ENCODE peak calls at places on chromosome 22, in four cellular contexts. One of them, this sample, is unnamed.
A peak's percentile ranks its signal among the peaks of the same experiment; 100 is the strongest.

GRCh38 chr22:26045855-26046254 is 123.4 kb upstream of the SEZ6L start:
- DNase-seq in NCI-H2029 treated with DMSO at 0.1 percent for 48 hours: no peak
- DNase-seq in activated naive CD4-positive, alpha-beta T cell: no peak
- DNase-seq in RWPE1: no peak
- DNase-seq in this sample: no peak

GRCh38 chr22:27485842-27486241 is 315.7 kb downstream of the MN1 start:
- DNase-seq in NCI-H2029 treated with DMSO at 0.1 percent for 48 hours: no peak
- DNase-seq in activated naive CD4-positive, alpha-beta T cell: no peak
- DNase-seq in RWPE1: no peak
- DNase-seq in this sample: no peak

GRCh38 chr22:37334859-37335818 is 52.8 kb downstream of the CYTH4 start:
- DNase-seq in NCI-H2029 treated with DMSO at 0.1 percent for 48 hours: no peak
- DNase-seq in activated naive CD4-positive, alpha-beta T cell: no peak
- DNase-seq in RWPE1: no peak
- DNase-seq in this sample: no peak

GRCh38 chr22:36470162-36470993 is 11.1 kb downstream of the TXN2 start:
- DNase-seq in NCI-H2029 treated with DMSO at 0.1 percent for 48 hours: peak; percentile 56
- DNase-seq in activated naive CD4-positive, alpha-beta T cell: peak; percentile 40
- DNase-seq in RWPE1: peak; percentile 46
- DNase-seq in this sample: peak; percentile 91

GRCh38 chr22:41681616-41682015 is 7.1 kb downstream of the SNU13 start:
- DNase-seq in NCI-H2029 treated with DMSO at 0.1 percent for 48 hours: no peak
- DNase-seq in activated naive CD4-positive, alpha-beta T cell: no peak
- DNase-seq in RWPE1: no peak
- DNase-seq in this sample: no peak

GRCh38 chr22:30216710-30217109 is 29.8 kb downstream of the LIF start:
- DNase-seq in NCI-H2029 treated with DMSO at 0.1 percent for 48 hours: no peak
- DNase-seq in activated naive CD4-positive, alpha-beta T cell: no peak
- DNase-seq in RWPE1: no peak
- DNase-seq in this sample: no peak

GRCh38 chr22:32661737-32662586 is 139.5 kb upstream of the TIMP3 start:
- DNase-seq in NCI-H2029 treated with DMSO at 0.1 percent for 48 hours: no peak
- DNase-seq in activated naive CD4-positive, alpha-beta T cell: no peak
- DNase-seq in RWPE1: no peak
- DNase-seq in this sample: no peak

GRCh38 chr22:48576333-48577013 is 1251.2 kb downstream of the BRD1 start:
- DNase-seq in NCI-H2029 treated with DMSO at 0.1 percent for 48 hours: peak; percentile 4
- DNase-seq in activated naive CD4-positive, alpha-beta T cell: no peak
- DNase-seq in RWPE1: no peak
- DNase-seq in this sample: peak; percentile 71

GRCh38 chr22:25942126-25942988 is 200.4 kb downstream of the MYO18B start:
- DNase-seq in NCI-H2029 treated with DMSO at 0.1 percent for 48 hours: no peak
- DNase-seq in activated naive CD4-positive, alpha-beta T cell: no peak
- DNase-seq in RWPE1: no peak
- DNase-seq in this sample: no peak

GRCh38 chr22:42297778-42298177 is 27.3 kb upstream of the TCF20 start:
- DNase-seq in NCI-H2029 treated with DMSO at 0.1 percent for 48 hours: no peak
- DNase-seq in activated naive CD4-positive, alpha-beta T cell: no peak
- DNase-seq in RWPE1: no peak
- DNase-seq in this sample: no peak

GRCh38 chr22:48591286-48592065 is 1236.2 kb downstream of the BRD1 start:
- DNase-seq in NCI-H2029 treated with DMSO at 0.1 percent for 48 hours: no peak
- DNase-seq in activated naive CD4-positive, alpha-beta T cell: no peak
- DNase-seq in RWPE1: no peak
- DNase-seq in this sample: peak; percentile 65

GRCh38 chr22:46084943-46085830 is 65.1 kb upstream of the PPARA start:
- DNase-seq in NCI-H2029 treated with DMSO at 0.1 percent for 48 hours: no peak
- DNase-seq in activated naive CD4-positive, alpha-beta T cell: no peak
- DNase-seq in RWPE1: no peak
- DNase-seq in this sample: peak; percentile 97

GRCh38 chr22:42990131-42990838 is 24.7 kb downstream of the PACSIN2 start:
- DNase-seq in NCI-H2029 treated with DMSO at 0.1 percent for 48 hours: no peak
- DNase-seq in activated naive CD4-positive, alpha-beta T cell: no peak
- DNase-seq in RWPE1: peak; percentile 77
- DNase-seq in this sample: no peak

GRCh38 chr22:46972256-46972655 is 209.8 kb downstream of the TBC1D22A start:
- DNase-seq in NCI-H2029 treated with DMSO at 0.1 percent for 48 hours: no peak
- DNase-seq in activated naive CD4-positive, alpha-beta T cell: no peak
- DNase-seq in RWPE1: no peak
- DNase-seq in this sample: peak; percentile 72

GRCh38 chr22:26766510-26767350 is 109.3 kb downstream of the MIAT start:
- DNase-seq in NCI-H2029 treated with DMSO at 0.1 percent for 48 hours: no peak
- DNase-seq in activated naive CD4-positive, alpha-beta T cell: no peak
- DNase-seq in RWPE1: no peak
- DNase-seq in this sample: no peak

GRCh38 chr22:44486538-44486937 is 11.5 kb downstream of the RTL6 start:
- DNase-seq in NCI-H2029 treated with DMSO at 0.1 percent for 48 hours: no peak
- DNase-seq in activated naive CD4-positive, alpha-beta T cell: no peak
- DNase-seq in RWPE1: no peak
- DNase-seq in this sample: no peak

GRCh38 chr22:17281026-17281809 is 62.0 kb upstream of the ADA2 start:
- DNase-seq in NCI-H2029 treated with DMSO at 0.1 percent for 48 hours: no peak
- DNase-seq in activated naive CD4-positive, alpha-beta T cell: no peak
- DNase-seq in RWPE1: no peak
- DNase-seq in this sample: peak; percentile 10

GRCh38 chr22:45218974-45219373 is 21.7 kb downstream of the KIAA0930 start:
- DNase-seq in NCI-H2029 treated with DMSO at 0.1 percent for 48 hours: no peak
- DNase-seq in activated naive CD4-positive, alpha-beta T cell: no peak
- DNase-seq in RWPE1: no peak
- DNase-seq in this sample: no peak

GRCh38 chr22:19764050-19764593 is 3.5 kb downstream of the TBX1 start:
- DNase-seq in NCI-H2029 treated with DMSO at 0.1 percent for 48 hours: no peak
- DNase-seq in activated naive CD4-positive, alpha-beta T cell: no peak
- DNase-seq in RWPE1: no peak
- DNase-seq in this sample: no peak

GRCh38 chr22:49764151-49764581 is 63.5 kb downstream of the BRD1 start:
- DNase-seq in NCI-H2029 treated with DMSO at 0.1 percent for 48 hours: no peak
- DNase-seq in activated naive CD4-positive, alpha-beta T cell: no peak
- DNase-seq in RWPE1: no peak
- DNase-seq in this sample: peak; percentile 73

GRCh38 chr22:39309364-39309861 is 10.0 kb downstream of the RPL3 start:
- DNase-seq in NCI-H2029 treated with DMSO at 0.1 percent for 48 hours: no peak
- DNase-seq in activated naive CD4-positive, alpha-beta T cell: no peak
- DNase-seq in RWPE1: peak; percentile 74
- DNase-seq in this sample: no peak

GRCh38 chr22:49551897-49552659 is 275.6 kb downstream of the BRD1 start:
- DNase-seq in NCI-H2029 treated with DMSO at 0.1 percent for 48 hours: no peak
- DNase-seq in activated naive CD4-positive, alpha-beta T cell: no peak
- DNase-seq in RWPE1: no peak
- DNase-seq in this sample: peak; percentile 33

GRCh38 chr22:35915477-35916013 is 113.1 kb downstream of the RBFOX2 start:
- DNase-seq in NCI-H2029 treated with DMSO at 0.1 percent for 48 hours: peak; percentile 34
- DNase-seq in activated naive CD4-positive, alpha-beta T cell: no peak
- DNase-seq in RWPE1: peak; percentile 12
- DNase-seq in this sample: no peak

GRCh38 chr22:47095395-47096122 is 333.1 kb downstream of the TBC1D22A start:
- DNase-seq in NCI-H2029 treated with DMSO at 0.1 percent for 48 hours: no peak
- DNase-seq in activated naive CD4-positive, alpha-beta T cell: no peak
- DNase-seq in RWPE1: no peak
- DNase-seq in this sample: no peak

GRCh38 chr22:24391836-24392217 is 35.6 kb upstream of the ADORA2A start:
- DNase-seq in NCI-H2029 treated with DMSO at 0.1 percent for 48 hours: no peak
- DNase-seq in activated naive CD4-positive, alpha-beta T cell: no peak
- DNase-seq in RWPE1: no peak
- DNase-seq in this sample: no peak